ENCODE peak calls at places on chromosomes 6 and 20, in four cellular contexts. U is NCI-H2171 treated with DMSO at 0.1 percent for 48 hours, A is HEK293T, Y is islet precursor cell. T is an unnamed sample.

GRCh38 chr20:19918965-19919329 is 98.2 kb upstream of the NAA20 start:
- DNase-seq in U (peak; percentile 88), A (no peak), Y (no peak), T (no peak)

GRCh38 chr6:53369876-53370515 is 21.2 kb upstream of the ELOVL5 start:
- DNase-seq in U (peak; percentile 4), A (no peak), Y (no peak), T (no peak)

GRCh38 chr20:8244637-8245036 is 112.6 kb downstream of the PLCB1 start:
- DNase-seq in U (peak; percentile 21), A (no peak), Y (no peak), T (peak; percentile 87)

GRCh38 chr20:11891081-11891826 is 26.4 kb upstream of the BTBD3 start:
- DNase-seq in U (peak; percentile 69), A (no peak), Y (no peak), T (peak; percentile 55)

GRCh38 chr6:164039954-164040375 is 625.4 kb downstream of the QKI start:
- DNase-seq in U (no peak), A (no peak), Y (no peak), T (no peak)

GRCh38 chr20:32006841-32007786 is 3.1 kb upstream of the CCM2L start:
- DNase-seq in U (no peak), A (no peak), Y (no peak), T (peak; percentile 95)

GRCh38 chr20:63114006-63114692 is 101.8 kb downstream of the YTHDF1 start:
- DNase-seq in U (peak; percentile 87), A (no peak), Y (no peak), T (no peak)

GRCh38 chr6:42727084-42727601 is 4.7 kb upstream of the PRPH2 start:
- DNase-seq in U (no peak), A (no peak), Y (no peak), T (peak; percentile 39)

GRCh38 chr20:57821930-57822329 is 112.1 kb upstream of the PMEPA1 start:
- DNase-seq in U (no peak), A (no peak), Y (peak; percentile 26), T (no peak)

T was measured in G401.